ENCODE peak calls at places on chromosomes 7 and 10, in five cellular contexts. N is neural progenitor cell, E is MM.1S, M is PC-3, D is GM23338. P is an unnamed sample. For H3K4me1, the result is how much of the 10 kb centered on the place peaks cover.

GRCh38 chr7:106365252-106366005 is 80.6 kb upstream of the NAMPT start:
- DNase-seq in N (no peak), E (peak), M (peak), D (no peak), P (no peak)

GRCh38 chr10:82922755-82923154 is 1047.8 kb downstream of the NRG3 start:
- DNase-seq in N (no peak), E (no peak), M (no peak), D (no peak), P (no peak)

GRCh38 chr7:81162771-81163525 is 244.1 kb upstream of the SEMA3C start:
- DNase-seq in N (no peak), E (no peak), M (peak), D (no peak), P (peak)

GRCh38 chr10:43710772-43711471 is 62.2 kb upstream of the ZNF32 start:
- DNase-seq in N (no peak), E (no peak), M (no peak), D (no peak), P (no peak)

GRCh38 chr7:90212149-90212495 is 582 bp downstream of the STEAP2 start:
- DNase-seq in N (no peak), E (no peak), M (peak), D (peak), P (no peak)

GRCh38 chr10:131751827-131752775 is 148.7 kb upstream of the PPP2R2D start:
- DNase-seq in N (no peak), E (no peak), M (no peak), D (peak), P (no peak)

GRCh38 chr7:114334992-114335391 is 79.6 kb upstream of the FOXP2 start:
- DNase-seq in N (no peak), E (no peak), M (no peak), D (no peak), P (no peak)

GRCh38 chr10:129621062-129621461 is 154.0 kb downstream of the MGMT start:
- DNase-seq in N (no peak), E (no peak), M (no peak), D (no peak), P (no peak)

GRCh38 chr7:117127585-117128168 is 174.4 kb downstream of the ST7 start:
- DNase-seq in N (peak), E (peak), M (peak), D (peak), P (peak)

GRCh38 chr7:29877196-29877595 is 70.9 kb downstream of the WIPF3 start:
- DNase-seq in N (no peak), E (no peak), M (no peak), D (no peak), P (peak)

GRCh38 chr7:118731854-118732253 is 507.4 kb downstream of the ANKRD7 start:
- DNase-seq in N (peak), E (peak), M (no peak), D (peak), P (no peak)

GRCh38 chr10:58334817-58335305 is at the start of gene UBE2D1:
- DNase-seq in N (peak), E (peak), M (peak), D (peak), P (peak)

GRCh38 chr7:23717788-23718187 is 7.8 kb downstream of the STK31 start:
- DNase-seq in N (no peak), E (no peak), M (no peak), D (no peak), P (no peak)

GRCh38 chr7:134605978-134606923 is 40.4 kb upstream of the BPGM start:
- DNase-seq in N (peak), E (peak), M (peak), D (peak), P (peak)

GRCh38 chr10:77586719-77587423 is 50.7 kb downstream of the KCNMA1 start:
- DNase-seq in N (no peak), E (no peak), M (peak), D (no peak), P (peak)

GRCh38 chr7:66140924-66141323 is 26.3 kb downstream of the CRCP start:
- DNase-seq in N (peak), E (no peak), M (peak), D (peak), P (peak)

GRCh38 chr7:137642031-137642430 is 204.7 kb downstream of the DGKI start:
- DNase-seq in N (no peak), E (no peak), M (no peak), D (no peak), P (peak)

GRCh38 chr10:131921191-131921590 is 20.4 kb downstream of the PPP2R2D start:
- DNase-seq in N (peak), E (no peak), M (no peak), D (peak), P (no peak)

GRCh38 chr7:45001138-45001694 is 1.2 kb downstream of the CCM2 start:
- DNase-seq in N (peak), E (peak), M (peak), D (peak), P (peak)

GRCh38 chr10:73810735-73811465 is 498 bp downstream of the NDST2 start:
- DNase-seq in N (peak), E (peak), M (peak), D (peak), P (peak)

GRCh38 chr7:155465761-155466141 is 7.8 kb downstream of the EN2 start:
- DNase-seq in N (no peak), E (no peak), M (no peak), D (no peak), P (no peak)

GRCh38 chr7:1695800-1696454 is 25.9 kb downstream of the ELFN1 start:
- DNase-seq in N (no peak), E (no peak), M (no peak), D (no peak), P (no peak)

GRCh38 chr10:21993360-21994001 is 10.0 kb downstream of the DNAJC1 start:
- DNase-seq in N (no peak), E (peak), M (peak), D (peak), P (peak)

GRCh38 chr7:123994449-123994848 is 38.4 kb downstream of the TMEM229A start:
- DNase-seq in N (peak), E (no peak), M (no peak), D (peak), P (no peak)

GRCh38 chr10:86756511-86757109 is at the start of gene BMPR1A:
- DNase-seq in N (peak), E (no peak), M (peak), D (peak), P (no peak)

GRCh38 chr7:46317256-46317655 is 396.2 kb upstream of the IGFBP3 start:
- DNase-seq in N (no peak), E (no peak), M (no peak), D (no peak), P (peak)

GRCh38 chr10:78411716-78412115 is 378.1 kb downstream of the RPS24 start:
- DNase-seq in N (no peak), E (no peak), M (no peak), D (no peak), P (no peak)

GRCh38 chr7:80369321-80369720 is 142.5 kb downstream of the GNAT3 start:
- DNase-seq in N (no peak), E (no peak), M (no peak), D (no peak), P (no peak)

GRCh38 chr10:94292448-94293118 is 70.2 kb downstream of the NOC3L start:
- DNase-seq in N (no peak), E (no peak), M (peak), D (no peak), P (peak)

GRCh38 chr10:122746408-122746807 is 46.8 kb upstream of the C10orf120 start:
- DNase-seq in N (no peak), E (no peak), M (no peak), D (no peak), P (no peak)

GRCh38 chr10:3911713-3912442 is 126.9 kb upstream of the KLF6 start:
- DNase-seq in N (no peak), E (no peak), M (no peak), D (no peak), P (peak)

GRCh38 chr10:58618158-58618676 is 105.5 kb downstream of the BICC1 start:
- DNase-seq in N (no peak), E (no peak), M (no peak), D (no peak), P (no peak)

GRCh38 chr10:116771101-116771705 is 28.8 kb upstream of the HSPA12A start:
- DNase-seq in N (no peak), E (no peak), M (peak), D (peak), P (peak)

GRCh38 chr7:158587425-158588084 is at the start of gene PTPRN2:
- DNase-seq in N (peak), E (no peak), M (peak), D (peak), P (peak)

GRCh38 chr10:79148452-79149344 is 79.9 kb downstream of the ZMIZ1 start:
- DNase-seq in N (peak), E (no peak), M (peak), D (no peak), P (peak)

GRCh38 chr7:128937271-128937646 is 468 bp upstream of the IRF5 start:
- DNase-seq in N (no peak), E (no peak), M (no peak), D (no peak), P (no peak)

GRCh38 chr7:128939075-128939860 is 1.5 kb downstream of the IRF5 start:
- DNase-seq in N (no peak), E (peak), M (no peak), D (no peak), P (no peak)

GRCh38 chr7:128937647-128938523 is at the start of gene IRF5:
- DNase-seq in N (peak), E (peak), M (peak), D (peak), P (peak)

GRCh38 chr7:128939861-128940410 is 2.2 kb downstream of the IRF5 start:
- DNase-seq in N (no peak), E (peak), M (no peak), D (no peak), P (no peak)

DNA sequence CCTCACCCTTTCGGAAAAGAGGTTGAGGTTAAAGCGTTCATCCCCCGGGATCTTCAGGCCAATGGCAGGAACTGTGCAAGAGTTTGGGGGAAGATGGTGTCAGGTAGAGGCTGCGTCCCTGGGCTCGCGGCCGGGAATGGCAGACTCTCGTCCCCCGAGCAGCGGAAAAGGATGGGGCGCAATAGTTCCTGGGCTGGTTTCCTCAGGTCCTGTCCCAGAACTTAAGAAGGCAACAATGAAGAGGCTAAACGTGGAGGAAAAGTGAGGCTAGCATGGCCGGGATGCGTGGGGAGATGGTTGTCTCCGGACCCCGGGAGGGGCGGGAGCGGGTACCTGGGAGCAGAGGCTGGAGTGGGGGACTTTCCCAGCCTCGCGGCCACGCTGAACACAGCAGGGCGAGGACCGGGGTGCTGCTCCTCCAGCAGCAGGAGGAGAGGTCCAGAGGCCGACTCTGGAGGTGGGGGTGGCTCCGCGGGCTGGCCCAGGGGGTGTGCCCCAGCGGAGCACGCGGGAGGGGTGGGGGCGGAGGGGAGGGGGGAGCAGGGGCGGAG is 872 bp downstream of the IRF5 start:
- DNase-seq in N (peak), E (peak), M (no peak), D (peak), P (peak)
- H2AFZ ChIP-seq in N (peak), E (peak), M (peak), D (peak), P (peak)

GRCh38 chr7:140697447-140698143 is 1.1 kb downstream of the NDUFB2 start:
- DNase-seq in N (no peak), E (no peak), M (no peak), D (no peak), P (peak)
- TF ChIP-seq EZH2phosphoT487 in N (no peak), E (no peak), M (no peak), D (no peak), P (no peak)

DNA sequence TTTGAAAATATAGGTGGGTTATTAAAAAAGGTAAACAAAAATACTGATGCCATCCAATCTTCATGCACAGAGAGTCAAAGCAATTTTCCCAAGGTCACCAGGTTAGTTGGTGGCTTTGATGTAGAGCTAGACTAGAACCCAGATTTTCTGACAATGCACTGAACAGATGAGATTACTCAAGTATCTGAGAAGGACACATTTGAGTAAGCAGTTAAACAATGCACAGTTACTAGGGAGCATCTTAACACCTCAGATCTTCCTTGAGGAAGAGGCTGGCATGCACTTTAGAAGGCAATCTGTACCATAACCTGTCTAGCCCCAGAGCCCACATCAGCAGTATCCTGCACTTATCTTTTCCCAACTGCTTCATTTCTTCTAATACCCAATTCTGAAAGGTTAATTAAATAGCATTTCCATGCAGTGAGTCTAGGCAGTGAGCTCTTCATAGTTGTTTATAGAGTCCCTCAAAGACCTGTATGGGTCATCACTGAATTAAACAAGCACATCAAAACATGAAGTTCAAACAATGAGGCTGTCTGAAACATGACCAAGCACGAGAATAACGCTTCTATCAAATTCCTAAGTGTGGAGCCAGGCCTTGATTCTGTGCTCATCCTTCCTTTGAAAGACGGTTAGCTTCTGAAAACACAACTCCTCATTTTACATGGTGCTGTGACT is 38.2 kb upstream of the ANK3 start:
- DNase-seq in N (no peak), E (no peak), M (no peak), D (no peak), P (peak)
- H3K4me1 ChIP-seq in N (under half), E (under half), M (half or more), D (under half), P (half or more)

DNA sequence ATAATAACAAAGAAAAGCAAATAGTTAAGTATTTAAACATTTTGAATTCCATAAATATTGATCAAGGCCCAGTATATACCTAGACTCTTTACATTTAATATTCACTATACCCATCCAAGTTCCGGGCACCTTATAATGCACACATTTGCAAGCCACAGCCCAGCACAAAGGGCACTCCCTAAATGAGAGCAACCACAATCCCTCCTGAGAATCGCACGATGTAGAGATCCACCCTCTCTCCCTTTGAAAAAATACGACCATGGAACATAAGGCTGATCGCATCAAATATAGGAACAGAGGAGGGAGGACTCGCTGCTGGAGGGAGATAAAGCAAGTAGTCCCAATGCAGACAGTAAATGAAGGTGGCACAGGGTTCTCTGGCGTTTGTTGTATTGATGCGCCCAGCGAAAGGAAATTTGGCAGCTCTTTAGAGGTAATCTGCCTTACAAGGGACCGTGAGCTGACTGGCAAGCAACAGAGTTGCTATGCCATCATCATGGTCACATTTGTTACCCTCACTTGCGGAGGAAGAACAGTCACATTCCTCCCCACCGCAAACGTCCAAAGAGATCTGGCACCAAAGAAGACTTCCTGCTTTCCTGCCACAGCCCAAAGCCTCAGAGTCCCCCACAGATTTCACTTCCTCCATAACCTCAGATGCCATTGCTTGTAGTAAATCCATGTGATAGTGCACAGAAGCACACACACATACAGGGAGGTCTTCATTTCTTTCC is 16.1 kb upstream of the TAS2R40 start:
- DNase-seq in N (no peak), E (peak), M (no peak), D (no peak), P (no peak)
- H2AFZ ChIP-seq in N (no peak), E (peak), M (no peak), D (peak), P (no peak)

P was measured in GM23248.